ENCODE peak calls at places on chromosomes 16 and 17, in six cellular contexts. One of them, this sample, is unnamed.
A peak's percentile ranks its signal among the peaks of the same experiment; 100 is the strongest.

GRCh38 chr16:51538707-51539604 is 387.9 kb upstream of the SALL1 start:
- DNase-seq in RCC 7860: peak; percentile 88
- DNase-seq in HFFc6: peak; percentile 89
- DNase-seq in hepatocyte: peak; percentile 23
- DNase-seq in T1000: peak; percentile 53
- DNase-seq in activated CD4-positive, alpha-beta T cell treated with anti-CD3 and anti-CD28 coated beads for 48 hours: no peak
- DNase-seq in this sample: peak; percentile 96

GRCh38 chr16:59574296-59574695 is 840.2 kb upstream of the GOT2 start:
- DNase-seq in RCC 7860: no peak
- DNase-seq in HFFc6: no peak
- DNase-seq in hepatocyte: no peak
- DNase-seq in T1000: no peak
- DNase-seq in activated CD4-positive, alpha-beta T cell treated with anti-CD3 and anti-CD28 coated beads for 48 hours: no peak
- DNase-seq in this sample: no peak

GRCh38 chr16:87535855-87536794 is 43.3 kb upstream of the ZCCHC14 start:
- DNase-seq in RCC 7860: no peak
- DNase-seq in HFFc6: no peak
- DNase-seq in hepatocyte: no peak
- DNase-seq in T1000: no peak
- DNase-seq in activated CD4-positive, alpha-beta T cell treated with anti-CD3 and anti-CD28 coated beads for 48 hours: no peak
- DNase-seq in this sample: no peak

GRCh38 chr16:55370762-55371482 is 46.9 kb downstream of the IRX6 start:
- DNase-seq in RCC 7860: no peak
- DNase-seq in HFFc6: no peak
- DNase-seq in hepatocyte: peak; percentile 77
- DNase-seq in T1000: no peak
- DNase-seq in activated CD4-positive, alpha-beta T cell treated with anti-CD3 and anti-CD28 coated beads for 48 hours: peak; percentile 31
- DNase-seq in this sample: peak; percentile 52

GRCh38 chr17:77383613-77384608 is 243.1 kb downstream of the SEC14L1 start:
- DNase-seq in RCC 7860: no peak
- DNase-seq in HFFc6: no peak
- DNase-seq in hepatocyte: no peak
- DNase-seq in T1000: no peak
- DNase-seq in activated CD4-positive, alpha-beta T cell treated with anti-CD3 and anti-CD28 coated beads for 48 hours: no peak
- DNase-seq in this sample: no peak

GRCh38 chr16:10922328-10923145 is 19.7 kb downstream of the DEXI start:
- DNase-seq in RCC 7860: no peak
- DNase-seq in HFFc6: no peak
- DNase-seq in hepatocyte: no peak
- DNase-seq in T1000: no peak
- DNase-seq in activated CD4-positive, alpha-beta T cell treated with anti-CD3 and anti-CD28 coated beads for 48 hours: no peak
- DNase-seq in this sample: peak; percentile 39

GRCh38 chr16:81279375-81279774 is 35.4 kb upstream of the GAN start:
- DNase-seq in RCC 7860: no peak
- DNase-seq in HFFc6: no peak
- DNase-seq in hepatocyte: no peak
- DNase-seq in T1000: no peak
- DNase-seq in activated CD4-positive, alpha-beta T cell treated with anti-CD3 and anti-CD28 coated beads for 48 hours: no peak
- DNase-seq in this sample: no peak

GRCh38 chr16:57801098-57801855 is 1.0 kb downstream of the KIFC3 start:
- DNase-seq in RCC 7860: peak; percentile 67
- DNase-seq in HFFc6: peak; percentile 77
- DNase-seq in hepatocyte: peak; percentile 67
- DNase-seq in T1000: no peak
- DNase-seq in activated CD4-positive, alpha-beta T cell treated with anti-CD3 and anti-CD28 coated beads for 48 hours: no peak
- DNase-seq in this sample: peak; percentile 57